ENCODE peak calls at places on chromosome 17, in ten cellular contexts. T is CD8-positive, alpha-beta T cell; Y is psoas muscle; K is retinal pigment epithelial cell; I is dorsolateral prefrontal cortex; H is cardiac fibroblast; U is right lobe of liver; W is neuronal stem cell; J is heart left ventricle; F is MM.1S. B is an unnamed sample.

GRCh38 chr17:68431661-68432071 is 25.6 kb downstream of the WIPI1 start:
- DNase-seq in T (peak), Y (no peak), K (no peak), I (peak), H (peak), U (no peak), W (no peak), J (no peak), F (no peak), B (no peak)

GRCh38 chr17:72187544-72187943 is 66.7 kb downstream of the SOX9 start:
- DNase-seq in T (no peak), Y (peak), K (no peak), I (no peak), H (peak), U (peak), W (peak), J (peak), F (no peak), B (peak)

GRCh38 chr17:29154516-29155234 is 25.5 kb downstream of the MYO18A start:
- DNase-seq in T (no peak), Y (peak), K (no peak), I (peak), H (no peak), U (peak), W (no peak), J (peak), F (no peak), B (no peak)

GRCh38 chr17:54256530-54256929 is 433.8 kb downstream of the KIF2B start:
- DNase-seq in T (no peak), Y (no peak), K (no peak), I (no peak), H (no peak), U (no peak), W (no peak), J (no peak), F (no peak), B (no peak)

GRCh38 chr17:17781591-17782424 is 55.0 kb downstream of the SREBF1 start:
- DNase-seq in T (peak), Y (peak), K (no peak), I (peak), H (peak), U (peak), W (peak), J (peak), F (no peak), B (peak)

GRCh38 chr17:73069164-73069774 is 23.2 kb downstream of the SLC39A11 start:
- DNase-seq in T (no peak), Y (no peak), K (no peak), I (no peak), H (no peak), U (no peak), W (no peak), J (no peak), F (no peak), B (no peak)

GRCh38 chr17:70886648-70887047 is 717.3 kb downstream of the KCNJ2 start:
- DNase-seq in T (no peak), Y (no peak), K (no peak), I (no peak), H (no peak), U (no peak), W (no peak), J (no peak), F (no peak), B (no peak)

GRCh38 chr17:52298881-52299280 is 140.4 kb upstream of the CA10 start:
- DNase-seq in T (no peak), Y (no peak), K (no peak), I (no peak), H (no peak), U (no peak), W (no peak), J (no peak), F (no peak), B (no peak)

GRCh38 chr17:49117581-49118230 is 14.9 kb upstream of the B4GALNT2 start:
- DNase-seq in T (no peak), Y (no peak), K (no peak), I (no peak), H (no peak), U (no peak), W (no peak), J (no peak), F (no peak), B (no peak)

GRCh38 chr17:19750835-19751234 is 2.7 kb upstream of the ALDH3A1 start:
- DNase-seq in T (no peak), Y (peak), K (no peak), I (no peak), H (no peak), U (no peak), W (no peak), J (peak), F (no peak), B (no peak)

GRCh38 chr17:28476076-28476475 is 2.6 kb downstream of the SLC13A2 start:
- DNase-seq in T (no peak), Y (no peak), K (no peak), I (no peak), H (no peak), U (no peak), W (no peak), J (no peak), F (no peak), B (no peak)

GRCh38 chr17:19388791-19389190 is 1.8 kb upstream of the MFAP4 start:
- DNase-seq in T (no peak), Y (no peak), K (no peak), I (no peak), H (no peak), U (peak), W (no peak), J (peak), F (no peak), B (no peak)

GRCh38 chr17:4548721-4549531 is 6.3 kb downstream of the MYBBP1A start:
- DNase-seq in T (no peak), Y (peak), K (no peak), I (no peak), H (no peak), U (no peak), W (no peak), J (peak), F (no peak), B (no peak)

GRCh38 chr17:63512896-63513644 is 10.1 kb upstream of the KCNH6 start:
- DNase-seq in T (no peak), Y (no peak), K (no peak), I (no peak), H (no peak), U (no peak), W (no peak), J (no peak), F (no peak), B (no peak)

GRCh38 chr17:1617620-1618174 is 10.9 kb downstream of the SLC43A2 start:
- DNase-seq in T (no peak), Y (no peak), K (peak), I (no peak), H (peak), U (no peak), W (no peak), J (peak), F (no peak), B (peak)

GRCh38 chr17:51050291-51051033 is 70.2 kb downstream of the SPAG9 start:
- DNase-seq in T (no peak), Y (no peak), K (no peak), I (no peak), H (no peak), U (no peak), W (no peak), J (no peak), F (peak), B (no peak)

GRCh38 chr17:51046527-51047384 is 73.9 kb downstream of the SPAG9 start:
- DNase-seq in T (no peak), Y (no peak), K (peak), I (peak), H (peak), U (no peak), W (peak), J (peak), F (no peak), B (peak)

GRCh38 chr17:51045616-51046526 is 74.8 kb downstream of the SPAG9 start:
- DNase-seq in T (no peak), Y (no peak), K (no peak), I (no peak), H (peak), U (no peak), W (peak), J (no peak), F (no peak), B (no peak)

GRCh38 chr17:51044964-51045363 is 75.7 kb downstream of the SPAG9 start:
- DNase-seq in T (no peak), Y (no peak), K (no peak), I (peak), H (no peak), U (no peak), W (no peak), J (no peak), F (no peak), B (no peak)
- H3K4me3 ChIP-seq in T (no peak), Y (no peak), K (peak), I (peak), H (no peak), U (no peak), W (peak), J (no peak), F (no peak), B (no peak)

GRCh38 chr17:6712854-6713129 is 377 bp downstream of the SLC13A5 start:
- DNase-seq in T (peak), Y (no peak), K (no peak), I (no peak), H (no peak), U (no peak), W (no peak), J (no peak), F (no peak), B (no peak)
- H3K4me3 ChIP-seq in T (peak), Y (peak), K (no peak), I (peak), H (no peak), U (peak), W (peak), J (peak), F (no peak), B (peak)

GRCh38 chr17:56779306-56779705 is 54.4 kb downstream of the C17orf67 start:
- DNase-seq in T (no peak), Y (no peak), K (no peak), I (no peak), H (no peak), U (no peak), W (no peak), J (no peak), F (no peak), B (no peak)
- H3K4me3 ChIP-seq in T (peak), Y (no peak), K (no peak), I (no peak), H (no peak), U (no peak), W (no peak), J (no peak), F (peak), B (no peak)

GRCh38 chr17:27280527-27280926 is 13.4 kb upstream of the WSB1 start:
- DNase-seq in T (no peak), Y (no peak), K (no peak), I (no peak), H (no peak), U (no peak), W (no peak), J (no peak), F (no peak), B (no peak)

GRCh38 chr17:27281438-27281837 is 12.5 kb upstream of the WSB1 start:
- DNase-seq in T (no peak), Y (no peak), K (no peak), I (no peak), H (no peak), U (no peak), W (no peak), J (no peak), F (no peak), B (no peak)

GRCh38 chr17:27282054-27282501 is 11.8 kb upstream of the WSB1 start:
- DNase-seq in T (no peak), Y (no peak), K (peak), I (no peak), H (peak), U (no peak), W (no peak), J (no peak), F (peak), B (no peak)

DNA sequence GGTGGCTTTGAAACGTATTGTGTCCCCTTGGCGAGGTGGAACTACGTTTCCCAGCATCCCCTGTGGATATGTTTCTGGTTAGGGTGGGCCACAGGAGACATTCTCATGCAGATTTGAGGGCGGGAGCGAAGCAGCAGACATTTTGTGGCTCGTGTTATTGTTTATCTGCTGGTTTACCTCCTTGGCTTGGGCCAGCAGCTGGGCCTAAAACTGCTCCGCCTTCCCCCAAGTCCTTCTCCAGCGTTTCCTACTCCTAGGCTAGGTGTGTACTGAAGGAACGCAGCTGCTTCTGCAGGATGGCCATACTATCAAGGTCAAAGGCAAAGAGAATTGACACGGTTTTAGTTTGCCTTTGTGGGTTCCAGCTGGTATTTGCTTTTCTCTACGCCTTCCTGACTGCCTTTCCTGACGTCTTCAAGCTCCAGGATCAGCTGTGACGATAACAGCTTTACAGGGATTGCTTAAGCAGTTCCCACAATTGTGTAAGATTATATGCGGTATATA is 17.2 kb upstream of the WSB1 start:
- DNase-seq in T (no peak), Y (no peak), K (no peak), I (no peak), H (peak), U (no peak), W (peak), J (no peak), F (no peak), B (no peak)
- H3K4me3 ChIP-seq in T (no peak), Y (no peak), K (no peak), I (no peak), H (no peak), U (no peak), W (no peak), J (no peak), F (no peak), B (no peak)

DNA sequence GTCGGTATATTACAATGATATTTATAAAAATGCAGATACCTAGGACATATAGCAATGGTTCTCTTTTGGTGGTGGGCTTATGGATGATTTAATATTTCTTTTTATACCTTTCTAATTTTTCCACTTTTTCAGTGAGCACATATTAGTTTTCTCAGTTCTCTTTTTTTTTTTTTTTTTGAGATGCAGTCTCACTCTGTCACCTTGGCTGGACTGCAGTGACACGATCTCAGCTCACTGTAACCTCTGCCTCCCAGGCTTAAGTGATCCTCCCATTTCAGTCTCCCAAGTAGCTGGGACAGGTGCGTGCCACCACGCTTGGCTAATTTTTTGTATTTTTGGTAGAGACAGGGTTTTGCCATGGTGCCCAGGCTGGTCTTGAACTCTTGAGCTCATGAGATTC is 15.1 kb downstream of the MAP3K14 start:
- DNase-seq in T (no peak), Y (no peak), K (no peak), I (no peak), H (no peak), U (no peak), W (no peak), J (no peak), F (no peak), B (no peak)
- H3K4me3 ChIP-seq in T (no peak), Y (no peak), K (no peak), I (no peak), H (no peak), U (no peak), W (no peak), J (no peak), F (no peak), B (no peak)

GRCh38 chr17:48051706-48052486 is 3.7 kb downstream of the NFE2L1 start:
- DNase-seq in T (no peak), Y (peak), K (peak), I (no peak), H (peak), U (no peak), W (no peak), J (peak), F (no peak), B (peak)
- H3K4me3 ChIP-seq in T (no peak), Y (peak), K (peak), I (peak), H (peak), U (peak), W (no peak), J (peak), F (peak), B (peak)

DNA sequence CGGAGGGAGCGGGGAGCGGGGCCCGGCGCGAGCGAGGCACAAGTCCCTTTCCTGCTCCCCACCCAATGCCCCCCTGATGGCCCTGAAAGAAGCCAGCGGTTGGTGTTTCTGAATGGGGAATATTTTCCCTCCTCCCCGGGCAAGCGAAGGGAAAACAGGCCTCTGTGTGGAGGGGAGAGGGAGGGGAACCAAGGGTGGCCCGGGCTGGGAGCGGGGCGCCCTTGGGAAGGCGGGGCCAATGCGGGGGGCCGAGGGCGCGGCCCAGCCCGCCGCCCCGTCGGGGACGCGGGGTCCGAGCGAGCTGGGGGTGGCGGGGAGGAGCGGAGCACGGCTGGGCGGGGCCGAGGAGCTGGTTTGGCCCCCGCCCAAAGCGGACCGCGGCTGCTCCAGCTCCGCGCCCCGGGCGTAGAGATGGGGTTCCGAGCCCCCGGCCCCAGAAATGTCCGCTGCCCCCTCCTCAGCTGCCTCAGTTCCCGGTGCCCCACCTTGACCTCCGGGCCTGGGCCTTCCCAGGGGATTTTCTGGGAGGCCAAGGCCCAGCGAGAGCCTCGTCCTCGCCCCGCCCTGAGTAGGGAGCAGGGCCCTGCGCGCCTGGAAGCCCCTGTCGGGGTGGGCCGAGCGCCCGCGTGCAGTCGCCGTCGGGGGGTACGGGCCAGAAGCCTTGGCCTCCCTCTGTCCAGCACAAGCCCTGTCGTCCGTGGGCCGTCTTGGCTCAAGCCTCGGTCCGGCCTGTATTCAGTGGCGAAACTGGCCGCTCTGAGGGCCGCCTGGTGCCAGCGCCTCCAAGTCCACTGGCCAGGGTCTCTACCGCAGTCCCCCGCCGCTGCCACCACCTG is 3.9 kb upstream of the HEXIM1 start:
- DNase-seq in T (no peak), Y (peak), K (no peak), I (no peak), H (no peak), U (peak), W (no peak), J (peak), F (no peak), B (no peak)
- H3K4me3 ChIP-seq in T (peak), Y (peak), K (peak), I (peak), H (peak), U (peak), W (no peak), J (peak), F (no peak), B (peak)

DNA sequence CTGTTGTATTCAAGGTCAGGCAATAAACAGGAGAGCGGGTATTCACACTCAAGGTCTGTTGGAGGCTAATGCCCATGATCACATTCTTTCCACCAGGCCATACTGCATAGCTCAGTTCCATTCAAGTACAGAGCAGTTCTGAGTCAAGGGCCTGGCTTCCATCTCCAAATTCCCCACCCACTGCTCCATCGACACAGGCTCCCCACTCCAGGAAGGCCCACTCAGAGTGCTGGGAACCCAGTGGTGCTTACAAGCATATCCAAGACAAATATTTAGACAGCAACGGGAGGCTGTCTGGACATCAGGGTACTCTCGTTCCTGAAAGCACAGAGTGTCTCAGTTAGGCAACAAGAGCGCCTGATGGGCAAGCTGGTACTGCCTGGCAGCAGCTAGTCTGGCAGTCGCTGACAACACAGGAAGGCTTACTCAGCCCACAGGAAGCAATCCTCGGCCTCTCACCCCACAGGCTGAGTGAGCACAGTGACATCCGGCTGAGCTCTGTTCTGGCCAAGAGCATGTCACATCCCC is 40.9 kb downstream of the RFFL start:
- DNase-seq in T (peak), Y (peak), K (peak), I (peak), H (peak), U (peak), W (no peak), J (peak), F (peak), B (peak)
- H3K4me3 ChIP-seq in T (no peak), Y (no peak), K (no peak), I (no peak), H (no peak), U (no peak), W (no peak), J (no peak), F (peak), B (no peak)

B was measured in gastrocnemius medialis.